ENCODE peak calls at places on chromosomes 6 and 20, in nine cellular contexts. D is activated CD4-positive, alpha-beta T cell treated with anti-CD3 and anti-CD28 coated beads for 24 hours; X is AML-193; M is SW 1271; F is HTR-8/SVneo; P is mucosa of gallbladder; G is NCI-H1436 treated with DMSO at 0.1 percent for 48 hours; Q is NCI-H1092; C is fibroblast of mammary gland. N is an unnamed sample.
A peak's percentile ranks its signal among the peaks of the same experiment; 100 is the strongest.

GRCh38 chr6:53095716-53096115 is 30.5 kb downstream of the FBXO9 start:
- DNase-seq in D (no peak), X (no peak), M (no peak), F (no peak), P (no peak), G (no peak), Q (no peak), C (peak; percentile 24), N (no peak)

GRCh38 chr20:57615472-57615855 is 4.8 kb downstream of the ZBP1 start:
- DNase-seq in D (no peak), X (no peak), M (no peak), F (no peak), P (no peak), G (no peak), Q (no peak), C (no peak), N (peak; percentile 1)

GRCh38 chr6:344816-345340 is 46.7 kb upstream of the IRF4 start:
- DNase-seq in D (no peak), X (no peak), M (no peak), F (no peak), P (no peak), G (no peak), Q (no peak), C (no peak), N (no peak)

GRCh38 chr6:124993327-124993726 is 31.1 kb downstream of the RNF217 start:
- DNase-seq in D (no peak), X (no peak), M (no peak), F (no peak), P (no peak), G (no peak), Q (no peak), C (no peak), N (no peak)

GRCh38 chr6:161215876-161216615 is 57.8 kb downstream of the AGPAT4 start:
- DNase-seq in D (no peak), X (no peak), M (no peak), F (no peak), P (no peak), G (no peak), Q (no peak), C (peak; percentile 59), N (no peak)

GRCh38 chr20:14889503-14890125 is 552.2 kb upstream of the FLRT3 start:
- DNase-seq in D (no peak), X (no peak), M (no peak), F (no peak), P (no peak), G (no peak), Q (no peak), C (no peak), N (no peak)

GRCh38 chr6:148367418-148368024 is 24.9 kb downstream of the SASH1 start:
- DNase-seq in D (no peak), X (no peak), M (peak; percentile 58), F (no peak), P (peak; percentile 30), G (no peak), Q (no peak), C (peak; percentile 82), N (no peak)

GRCh38 chr6:68473433-68474210 is 161.5 kb upstream of the ADGRB3 start:
- DNase-seq in D (no peak), X (no peak), M (no peak), F (no peak), P (no peak), G (no peak), Q (no peak), C (peak; percentile 4), N (no peak)

GRCh38 chr6:33634203-33634727 is 13.1 kb downstream of the ITPR3 start:
- DNase-seq in D (no peak), X (no peak), M (peak; percentile 8), F (no peak), P (no peak), G (no peak), Q (no peak), C (no peak), N (no peak)